ENCODE peak calls at places on chromosomes 4 and X, in nine cellular contexts. K is WERI-Rb-1, J is BE2C, Q is heart left ventricle, S is heart right ventricle, H is brain microvascular endothelial cell, A is astrocyte of the spinal cord, E is K562, L is cardiac muscle cell. C is an unnamed sample.

GRCh38 chr4:90597927-90598326 is 470.7 kb downstream of the CCSER1 start:
- DNase-seq in K (no peak), J (no peak), Q (no peak), S (no peak), H (no peak), A (no peak), E (no peak), L (no peak), C (no peak)

GRCh38 chr4:158854236-158854635 is 85.4 kb downstream of the FNIP2 start:
- DNase-seq in K (no peak), J (no peak), Q (peak), S (no peak), H (no peak), A (no peak), E (no peak), L (no peak), C (no peak)

GRCh38 chr4:65437102-65437501 is 233.2 kb downstream of the EPHA5 start:
- DNase-seq in K (no peak), J (no peak), Q (no peak), S (no peak), H (no peak), A (peak), E (no peak), L (peak), C (peak)

GRCh38 chr4:40976343-40976742 is 226.6 kb downstream of the NSUN7 start:
- DNase-seq in K (peak), J (peak), Q (no peak), S (peak), H (no peak), A (peak), E (peak), L (peak), C (peak)

GRCh38 chrX:44872319-44872816 is 620 bp upstream of the KDM6A start:
- DNase-seq in K (peak), J (peak), Q (no peak), S (no peak), H (no peak), A (no peak), E (peak), L (peak), C (peak)

GRCh38 chrX:52271212-52271611 is 86.5 kb downstream of the MAGED4 start:
- DNase-seq in K (peak), J (peak), Q (no peak), S (no peak), H (no peak), A (no peak), E (no peak), L (peak), C (no peak)

GRCh38 chr4:1856920-1857699 is 1.2 kb upstream of the LETM1 start:
- DNase-seq in K (peak), J (no peak), Q (peak), S (no peak), H (no peak), A (no peak), E (no peak), L (peak), C (no peak)

GRCh38 chr4:5752803-5753184 is 41.8 kb downstream of the EVC start:
- DNase-seq in K (no peak), J (no peak), Q (no peak), S (no peak), H (no peak), A (no peak), E (no peak), L (no peak), C (no peak)

GRCh38 chrX:53283099-53283498 is 1.7 kb upstream of the IQSEC2 start:
- DNase-seq in K (no peak), J (no peak), Q (no peak), S (no peak), H (no peak), A (no peak), E (no peak), L (no peak), C (no peak)
- H3K4me3 ChIP-seq in K (no peak), J (no peak), Q (no peak), S (no peak), H (no peak), A (no peak), E (no peak), L (no peak), C (no peak)

GRCh38 chrX:105823092-105823454 is 734 bp downstream of the NRK start:
- DNase-seq in K (no peak), J (no peak), Q (no peak), S (no peak), H (no peak), A (no peak), E (no peak), L (no peak), C (no peak)

GRCh38 chrX:105821471-105822081 is 763 bp upstream of the NRK start:
- DNase-seq in K (no peak), J (no peak), Q (no peak), S (no peak), H (peak), A (peak), E (no peak), L (peak), C (peak)

GRCh38 chrX:105820247-105820646 is 2.1 kb upstream of the NRK start:
- DNase-seq in K (no peak), J (no peak), Q (no peak), S (no peak), H (no peak), A (no peak), E (no peak), L (no peak), C (no peak)

GRCh38 chrX:105816517-105816916 is 5.8 kb upstream of the NRK start:
- DNase-seq in K (no peak), J (no peak), Q (no peak), S (no peak), H (no peak), A (no peak), E (no peak), L (no peak), C (no peak)

DNA sequence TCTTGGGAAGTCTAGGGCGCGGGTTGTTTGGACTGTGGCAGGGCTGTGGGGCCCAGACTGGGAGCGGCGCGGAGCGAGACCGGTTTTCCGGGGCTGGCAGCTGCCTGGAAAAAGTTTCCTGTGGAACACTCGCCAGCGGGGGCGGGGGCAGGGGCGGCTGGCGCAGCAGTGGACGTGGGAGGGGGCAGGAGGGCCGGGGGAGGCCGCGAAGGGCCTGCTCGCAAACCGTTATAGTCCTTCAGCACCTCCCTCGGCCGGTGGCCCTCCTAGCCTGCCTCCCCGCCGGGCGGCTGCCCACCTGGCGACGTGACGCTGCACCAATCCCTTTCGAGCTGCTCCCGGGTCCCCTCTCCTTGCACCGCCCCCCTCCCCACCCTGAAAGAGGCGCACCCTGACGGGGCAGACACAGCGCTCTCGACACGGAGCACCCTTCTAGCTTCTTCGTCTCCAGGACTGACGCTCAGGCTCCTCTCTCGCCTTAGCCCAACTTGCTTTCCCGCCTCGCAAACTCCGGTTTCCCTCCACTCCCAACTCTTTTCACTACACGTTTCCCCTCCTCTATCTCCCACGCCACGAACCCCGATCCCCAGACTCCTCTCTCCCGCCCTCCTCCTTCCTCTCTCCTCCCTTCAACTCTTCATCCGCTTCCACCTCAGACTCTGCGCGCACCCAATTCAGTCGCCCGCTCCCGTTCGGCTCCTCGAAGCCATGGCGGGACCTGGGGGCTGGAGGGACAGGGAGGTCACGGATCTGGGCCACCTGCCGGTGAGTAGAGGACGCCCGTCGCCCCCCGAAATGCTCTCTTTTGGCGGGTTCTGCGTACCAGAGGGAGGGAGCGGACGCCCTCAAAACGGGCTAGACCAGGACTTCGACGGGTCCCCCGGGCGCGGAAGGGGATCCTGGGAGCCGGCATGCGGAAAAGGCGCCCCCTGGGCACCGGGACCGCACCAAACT is at the start of gene NRK:
- DNase-seq in K (no peak), J (no peak), Q (peak), S (peak), H (peak), A (peak), E (no peak), L (peak), C (peak)
- TF ChIP-seq CTCF in K (no peak), J (no peak), Q (no peak), S (no peak), H (peak), A (peak), E (no peak), L (peak), C (peak)

DNA sequence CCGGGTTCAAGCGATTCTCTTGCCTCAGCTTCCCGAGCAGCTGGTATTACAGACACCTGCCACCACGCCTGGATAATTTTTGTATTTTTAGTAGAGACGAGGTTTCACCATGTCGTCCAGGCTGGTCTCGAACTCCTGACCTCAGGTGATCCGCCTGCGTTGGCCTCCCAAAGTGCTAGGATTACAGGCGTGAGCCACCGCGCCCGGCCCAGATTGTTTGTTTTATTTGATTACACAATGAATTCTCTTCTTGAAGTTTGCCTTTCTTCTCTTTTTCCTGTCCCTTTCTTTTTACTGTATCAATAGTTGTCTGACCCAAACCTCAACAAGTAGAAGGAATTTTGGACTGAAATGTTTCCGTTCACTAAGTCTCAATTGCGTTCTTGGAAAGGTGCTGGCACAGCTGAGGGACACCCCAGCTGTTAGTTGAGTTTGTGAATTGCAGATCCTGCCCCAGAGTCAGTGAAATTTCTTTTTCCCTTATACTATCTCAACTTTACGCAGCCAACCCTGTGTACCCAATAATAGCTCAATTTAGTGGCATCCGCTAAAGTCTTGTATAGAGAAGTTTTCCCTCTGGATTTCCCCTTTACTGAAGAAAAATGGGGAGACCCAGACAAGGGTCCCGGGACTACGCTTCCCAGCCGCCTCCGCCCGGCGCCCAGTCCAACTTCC is 639 bp upstream of the MTM1 start:
- DNase-seq in K (no peak), J (no peak), Q (no peak), S (no peak), H (no peak), A (no peak), E (no peak), L (no peak), C (no peak)
- H3K4me3 ChIP-seq in K (no peak), J (peak), Q (no peak), S (peak), H (peak), A (peak), E (no peak), L (no peak), C (no peak)

DNA sequence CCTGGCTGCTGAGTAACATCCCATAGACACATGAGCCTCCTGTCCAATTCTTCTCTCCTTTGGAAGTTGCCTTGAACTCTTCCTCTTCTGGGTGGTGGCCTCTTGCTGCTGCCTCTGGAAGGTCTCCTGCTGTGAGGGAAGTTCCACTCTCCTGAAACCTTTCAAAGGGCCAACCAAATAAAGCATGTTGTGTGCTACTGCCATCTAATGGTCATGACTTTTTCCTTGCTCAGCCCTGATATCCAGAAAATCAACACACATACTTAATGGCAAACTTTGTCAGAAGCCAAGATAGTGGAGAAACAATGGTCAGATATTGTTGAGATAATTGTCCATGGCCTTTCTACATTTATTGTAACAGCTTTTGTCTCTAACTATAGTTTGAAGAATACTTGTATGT is 19.1 kb upstream of the ZXDA start:
- DNase-seq in K (no peak), J (no peak), Q (no peak), S (no peak), H (no peak), A (no peak), E (no peak), L (peak), C (peak)
- TF ChIP-seq CTCF in K (peak), J (peak), Q (no peak), S (peak), H (peak), A (peak), E (no peak), L (peak), C (peak)

GRCh38 chrX:137427061-137427778 is 138.7 kb upstream of the ZIC3 start:
- DNase-seq in K (no peak), J (no peak), Q (no peak), S (no peak), H (no peak), A (no peak), E (no peak), L (no peak), C (no peak)
- H3K4me3 ChIP-seq in K (no peak), J (no peak), Q (peak), S (peak), H (peak), A (peak), E (no peak), L (no peak), C (no peak)

DNA sequence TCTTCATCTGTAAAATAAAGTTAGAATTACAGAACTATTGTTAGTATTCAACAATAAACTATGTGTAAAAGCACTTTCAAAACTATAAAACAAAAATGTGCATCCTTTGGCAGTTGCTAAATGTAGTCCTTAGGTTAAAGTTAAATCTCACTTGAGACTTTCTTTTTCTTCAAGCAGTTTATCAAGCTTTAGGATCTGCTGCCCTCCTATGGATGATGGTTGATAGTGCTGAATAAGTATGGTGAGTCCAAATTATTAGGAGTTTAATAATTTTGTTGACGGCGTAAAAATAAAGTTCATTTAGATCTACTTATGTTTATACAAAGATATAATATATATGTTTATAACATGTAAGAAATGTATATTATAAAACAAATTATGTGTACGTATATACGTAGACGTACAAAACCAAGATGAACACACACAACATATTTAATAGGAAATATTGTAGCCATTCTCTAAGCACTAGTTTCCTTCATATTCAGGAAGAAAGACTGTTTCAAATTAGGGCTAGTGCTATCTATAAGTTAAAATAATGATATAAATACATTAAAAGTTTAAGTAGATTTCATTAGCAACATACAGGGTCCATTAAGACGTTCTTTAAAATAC is 22.3 kb downstream of the UGT2A2 start:
- DNase-seq in K (peak), J (no peak), Q (no peak), S (no peak), H (peak), A (peak), E (peak), L (peak), C (peak)
- TF ChIP-seq CTCF in K (peak), J (peak), Q (peak), S (peak), H (peak), A (peak), E (no peak), L (peak), C (peak)

GRCh38 chr4:75516144-75516543 is 1.9 kb downstream of the THAP6 start:
- DNase-seq in K (no peak), J (no peak), Q (no peak), S (no peak), H (no peak), A (no peak), E (no peak), L (no peak), C (no peak)
- H3K4me3 ChIP-seq in K (no peak), J (no peak), Q (no peak), S (no peak), H (no peak), A (no peak), E (no peak), L (no peak), C (no peak)

GRCh38 chr4:121728066-121728465 is 31.3 kb upstream of the ANXA5 start:
- DNase-seq in K (no peak), J (no peak), Q (no peak), S (no peak), H (peak), A (peak), E (no peak), L (peak), C (peak)

GRCh38 chr4:121724671-121725070 is 27.9 kb upstream of the ANXA5 start:
- DNase-seq in K (no peak), J (no peak), Q (no peak), S (no peak), H (no peak), A (no peak), E (no peak), L (no peak), C (no peak)

GRCh38 chr4:121721700-121722099 is 24.9 kb upstream of the ANXA5 start:
- DNase-seq in K (no peak), J (no peak), Q (no peak), S (no peak), H (no peak), A (no peak), E (no peak), L (no peak), C (no peak)

GRCh38 chr4:121728798-121729226 is 32.0 kb upstream of the ANXA5 start:
- DNase-seq in K (no peak), J (no peak), Q (no peak), S (no peak), H (peak), A (peak), E (no peak), L (peak), C (peak)

DNA sequence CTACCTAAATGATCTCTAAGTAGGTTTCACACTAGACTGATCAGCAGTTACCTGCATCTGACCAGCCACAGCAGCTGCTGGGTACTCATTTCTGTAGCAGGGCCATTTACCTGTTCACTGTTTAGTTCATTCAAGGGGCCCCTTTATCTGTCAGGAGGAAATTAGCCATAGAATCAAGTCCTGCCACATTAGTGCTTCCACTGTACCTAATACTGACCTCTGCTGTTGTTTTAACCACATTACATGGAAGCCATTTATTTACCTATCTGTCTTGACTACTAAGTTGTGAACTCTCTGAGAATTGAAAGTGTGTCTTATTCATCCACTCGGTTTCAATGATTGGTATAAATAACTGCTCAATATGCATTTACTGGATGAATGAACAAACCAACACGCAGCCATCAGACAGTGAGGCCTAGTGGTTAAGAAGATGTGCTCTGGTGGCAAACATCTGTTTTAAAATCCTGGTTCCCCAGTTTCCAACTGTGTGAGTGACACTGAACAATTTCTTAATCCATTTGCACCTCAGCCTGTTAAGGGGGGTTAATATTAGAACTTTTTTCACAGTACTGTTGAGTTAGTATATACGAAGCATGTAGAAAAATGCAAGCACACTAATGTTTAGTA is 30.0 kb upstream of the ANXA5 start:
- DNase-seq in K (peak), J (no peak), Q (no peak), S (no peak), H (peak), A (peak), E (peak), L (peak), C (peak)
- TF ChIP-seq CTCF in K (peak), J (peak), Q (peak), S (peak), H (peak), A (peak), E (peak), L (peak), C (peak)

DNA sequence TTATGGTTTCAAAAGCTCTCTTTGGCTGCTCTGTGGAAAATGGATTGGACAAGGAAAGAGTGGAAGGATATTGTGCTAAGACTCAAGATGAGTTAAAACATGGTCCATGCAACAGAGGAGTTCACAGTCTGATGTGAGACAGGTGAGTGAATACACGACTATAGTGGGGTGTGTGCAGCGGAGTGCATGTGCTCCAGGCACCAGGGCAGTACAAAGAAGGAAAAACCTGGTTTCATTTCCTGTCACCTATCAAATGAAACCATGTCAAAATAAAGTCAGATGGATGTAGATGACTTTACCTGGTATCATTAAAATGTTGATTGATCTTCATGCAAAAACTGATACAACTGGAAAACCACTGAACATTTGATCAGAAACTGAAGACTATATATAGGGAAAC is 241.0 kb upstream of the RASGEF1B start:
- DNase-seq in K (no peak), J (no peak), Q (no peak), S (no peak), H (no peak), A (no peak), E (no peak), L (no peak), C (no peak)
- H3K4me3 ChIP-seq in K (no peak), J (no peak), Q (no peak), S (no peak), H (no peak), A (no peak), E (no peak), L (no peak), C (no peak)

C was measured in fibroblast of lung.